ENCODE peak calls at places on chromosome 17, in six cellular contexts. Z is bronchial epithelial cell, M is astrocyte of the spinal cord, F is pancreas, Y is psoas muscle, Q is AG04450. W is an unnamed sample.

GRCh38 chr17:81191646-81192045 is 25.6 kb upstream of the AATK start:
- DNase-seq in M (no peak), F (no peak), Z (no peak), Y (no peak), Q (no peak), W (no peak)

GRCh38 chr17:80023261-80024205 is 12.1 kb downstream of the TBC1D16 start:
- DNase-seq in Y (no peak), Z (no peak), Q (no peak), F (no peak), M (no peak), W (no peak)

GRCh38 chr17:3935825-3936355 is 19.6 kb upstream of the P2RX1 start:
- DNase-seq in Y (no peak), M (peak; percentile 61), F (no peak), Z (peak; percentile 54), Q (peak; percentile 32), W (peak; percentile 44)

GRCh38 chr17:41654134-41654907 is 29.9 kb upstream of the KRT17 start:
- DNase-seq in F (peak; percentile 31), Y (no peak), Q (no peak), Z (peak; percentile 99), M (no peak), W (no peak)

GRCh38 chr17:78132767-78133178 is 2.2 kb downstream of the TMC8 start:
- DNase-seq in Y (no peak), F (no peak), Z (no peak), M (no peak), Q (no peak), W (no peak)

GRCh38 chr17:70074991-70075390 is at the start of gene KCNJ16:
- DNase-seq in Z (peak; percentile 55), F (peak; percentile 75), M (no peak), Y (no peak), Q (no peak), W (no peak)

GRCh38 chr17:82574041-82574440 is 54.5 kb downstream of the FOXK2 start:
- DNase-seq in Q (no peak), M (no peak), Y (no peak), F (no peak), Z (no peak), W (no peak)

GRCh38 chr17:46212634-46213435 is 19.6 kb upstream of the KANSL1 start:
- DNase-seq in Z (peak; percentile 61), Q (peak; percentile 54), Y (no peak), F (peak; percentile 71), M (peak; percentile 76), W (peak; percentile 88)

GRCh38 chr17:39787038-39787437 is 49.3 kb downstream of the GRB7 start:
- DNase-seq in F (no peak), Z (no peak), Y (no peak), M (no peak), Q (no peak), W (no peak)

GRCh38 chr17:19346351-19347255 is 15.9 kb downstream of the B9D1 start:
- DNase-seq in M (peak; percentile 81), Y (peak; percentile 77), Z (peak; percentile 53), Q (peak; percentile 48), F (no peak), W (peak; percentile 93)

GRCh38 chr17:43467981-43468541 is 15.7 kb upstream of the DHX8 start:
- DNase-seq in Q (no peak), Y (no peak), F (no peak), M (peak; percentile 76), Z (peak; percentile 57), W (peak; percentile 88)

GRCh38 chr17:50807675-50808074 is 27.7 kb upstream of the WFIKKN2 start:
- DNase-seq in Z (no peak), F (no peak), M (no peak), Y (no peak), Q (no peak), W (no peak)

GRCh38 chr17:72614871-72615626 is 477.4 kb downstream of the SLC39A11 start:
- DNase-seq in Z (no peak), Q (no peak), Y (no peak), M (peak; percentile 81), F (peak; percentile 69), W (peak; percentile 23)

GRCh38 chr17:29584452-29585079 is 4.9 kb downstream of the GIT1 start:
- DNase-seq in Q (no peak), M (no peak), Z (no peak), F (peak; percentile 2), Y (no peak), W (no peak)

GRCh38 chr17:77391668-77392375 is 251.1 kb downstream of the SEC14L1 start:
- DNase-seq in M (peak; percentile 97), Y (peak; percentile 76), F (no peak), Q (peak; percentile 96), Z (peak; percentile 39), W (peak; percentile 99)

GRCh38 chr17:27339836-27340550 is 46.1 kb downstream of the WSB1 start:
- DNase-seq in Y (no peak), Q (no peak), M (no peak), F (no peak), Z (peak; percentile 89), W (no peak)

GRCh38 chr17:19979917-19980770 is 2.5 kb upstream of the AKAP10 start:
- DNase-seq in Q (no peak), Y (peak; percentile 55), Z (no peak), M (no peak), F (no peak), W (no peak)

GRCh38 chr17:45660474-45660873 is 123.6 kb upstream of the CRHR1 start:
- DNase-seq in Q (no peak), M (no peak), Y (no peak), Z (no peak), F (no peak), W (no peak)

GRCh38 chr17:78069695-78070094 is 58.9 kb downstream of the TMC6 start:
- DNase-seq in Q (no peak), F (no peak), M (no peak), Y (no peak), Z (no peak), W (no peak)

GRCh38 chr17:73644145-73645049 is at the start of gene SDK2:
- DNase-seq in Z (no peak), Y (no peak), F (no peak), Q (no peak), M (peak; percentile 7), W (no peak)

GRCh38 chr17:73642659-73643011 is 1.6 kb downstream of the SDK2 start:
- DNase-seq in M (no peak), F (no peak), Z (no peak), Y (no peak), Q (no peak), W (no peak)

GRCh38 chr17:73643846-73644144 is 450 bp downstream of the SDK2 start:
- DNase-seq in M (no peak), Z (no peak), F (no peak), Y (no peak), Q (no peak), W (no peak)

GRCh38 chr17:73641779-73642580 is 2.3 kb downstream of the SDK2 start:
- DNase-seq in Q (no peak), Z (no peak), Y (no peak), M (no peak), F (no peak), W (no peak)

DNA sequence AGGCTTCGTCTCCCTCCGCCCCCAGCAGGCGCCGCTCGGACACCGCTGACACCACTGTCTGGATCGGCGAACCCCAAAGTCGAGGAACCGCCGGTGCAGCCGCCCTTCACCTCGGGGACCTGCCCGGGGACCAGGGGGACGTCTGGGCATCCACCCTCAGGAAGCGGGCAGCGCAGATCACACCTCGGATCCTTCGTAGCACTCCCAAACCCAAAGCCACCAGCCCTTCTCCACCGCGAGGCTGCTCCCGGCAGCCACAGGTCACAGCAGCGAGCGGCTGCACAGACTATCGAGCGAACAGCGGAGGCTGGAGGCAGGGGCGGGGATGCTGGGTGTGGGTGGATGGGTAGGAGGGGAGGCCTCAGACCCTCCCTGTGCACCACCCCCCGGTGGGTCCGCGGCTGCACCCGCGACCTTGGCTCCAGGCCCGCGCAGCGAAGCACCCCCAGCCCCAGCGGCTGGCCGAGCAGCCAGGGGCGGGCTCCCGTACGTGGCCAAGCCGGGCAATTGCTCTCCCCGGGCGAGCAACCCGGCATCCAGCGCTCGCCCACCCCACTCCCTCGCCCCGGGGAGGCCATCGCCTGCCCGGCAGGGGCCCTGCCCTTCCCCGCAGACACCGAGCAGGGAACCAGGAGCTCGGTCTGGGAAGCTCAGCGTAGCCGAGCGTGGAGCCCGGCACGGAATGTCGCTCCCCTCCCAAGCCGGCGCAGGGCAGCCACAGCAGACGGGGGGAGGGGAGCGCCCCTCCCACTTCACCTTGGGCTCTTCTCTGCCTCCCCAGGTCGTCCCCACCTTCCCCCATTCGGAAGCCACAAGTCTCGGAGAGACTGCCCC is 1.0 kb downstream of the SDK2 start:
- DNase-seq in M (no peak), Z (peak; percentile 25), F (no peak), Q (no peak), Y (no peak), W (no peak)
- TF ChIP-seq CTCF in M (peak; percentile 13), Z (peak; percentile 42), F (no peak), Q (no peak), Y (no peak), W (no peak)

GRCh38 chr17:73900516-73900915 is 256.3 kb upstream of the SDK2 start:
- DNase-seq in M (no peak), Y (no peak), F (no peak), Q (no peak), Z (no peak), W (no peak)

GRCh38 chr17:73901661-73902415 is 257.6 kb upstream of the SDK2 start:
- DNase-seq in Q (no peak), F (peak; percentile 26), M (no peak), Z (no peak), Y (peak; percentile 32), W (no peak)

GRCh38 chr17:73901249-73901648 is 257.0 kb upstream of the SDK2 start:
- DNase-seq in Y (no peak), Z (no peak), F (no peak), M (no peak), Q (no peak), W (no peak)

GRCh38 chr17:73899839-73900238 is 255.6 kb upstream of the SDK2 start:
- DNase-seq in M (no peak), Z (no peak), Y (no peak), Q (no peak), F (no peak), W (no peak)

GRCh38 chr17:73902416-73903181 is 258.4 kb upstream of the SDK2 start:
- DNase-seq in Q (no peak), Z (no peak), M (no peak), Y (no peak), F (no peak), W (no peak)
- H3K4me3 ChIP-seq in Q (no peak overlapping the region), Z (no peak overlapping the region), M (no peak overlapping the region), Y (peak overlapping the region; percentile 34), F (peak overlapping the region; percentile 44), W (no peak overlapping the region)

GRCh38 chr17:76152580-76152979 is 11.5 kb upstream of the FOXJ1 start:
- DNase-seq in M (no peak), Q (no peak), F (no peak), Y (no peak), Z (no peak), W (no peak)
- TF ChIP-seq CTCF in M (no peak), Q (no peak), F (no peak), Y (no peak), Z (no peak), W (no peak)

DNA sequence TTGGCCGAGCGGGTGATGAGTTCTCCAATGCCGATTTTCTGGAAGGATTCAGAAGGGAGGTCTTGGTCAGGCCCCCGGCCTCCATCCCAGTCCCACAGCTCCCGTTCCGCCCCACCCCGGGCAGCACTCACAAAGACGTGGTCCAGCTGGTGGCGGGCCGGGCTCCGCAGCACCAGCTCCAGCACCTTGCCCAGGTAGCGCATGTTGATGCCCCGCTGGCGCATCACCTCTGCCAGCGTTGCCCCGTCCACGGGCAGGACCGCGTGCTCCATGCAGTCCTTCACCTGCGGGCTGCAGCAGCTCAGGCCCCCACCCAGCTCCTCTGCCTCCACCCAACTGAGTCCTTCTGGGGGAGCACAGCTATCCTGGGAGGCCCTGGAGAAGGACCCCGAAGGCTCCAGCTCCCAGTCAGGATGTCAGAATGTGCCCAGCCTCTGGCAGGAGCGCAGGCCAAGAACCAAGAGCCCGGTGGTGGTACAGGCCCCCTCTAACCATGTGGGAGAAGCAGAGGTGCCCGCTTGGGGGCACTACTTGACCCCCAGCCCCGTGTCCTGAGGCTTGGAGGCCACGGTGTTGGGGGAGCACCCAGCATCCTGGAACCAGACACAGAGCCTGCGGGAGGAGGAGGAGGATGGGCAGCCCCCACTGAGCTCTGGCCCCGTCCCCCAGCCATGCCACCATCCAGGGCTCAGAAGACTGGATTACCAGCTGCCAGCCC is 16.2 kb downstream of the CLUH start:
- DNase-seq in Y (no peak), M (no peak), Z (no peak), F (no peak), Q (no peak), W (no peak)
- H3K4me3 ChIP-seq in Y (no peak overlapping the region), M (no peak overlapping the region), Z (no peak overlapping the region), F (no peak overlapping the region), Q (no peak overlapping the region), W (no peak overlapping the region)

W was measured in fibroblast of the aortic adventitia.